ENCODE peak calls at places on chromosomes 2 and 18, in six cellular contexts. D is NCI-H1092 treated with DMSO at 0.1 percent for 48 hours; Z is stimulated activated CD8-positive, alpha-beta memory T cell treated with anti-CD3 and anti-CD28 coated beads, Interleukin-4, amount 100 ng/mL, for 4 hours; V is glomerular endothelial cell; G is NCI-H774; Y is body of pancreas. P is an unnamed sample.

GRCh38 chr18:26429535-26429934 is 118.8 kb downstream of the KCTD1 start:
- DNase-seq in D (no peak), Z (no peak), V (no peak), G (no peak), Y (no peak), P (no peak)

GRCh38 chr2:54805255-54805654 is 81.8 kb downstream of the EML6 start:
- DNase-seq in D (no peak), Z (no peak), V (no peak), G (no peak), Y (no peak), P (no peak)

GRCh38 chr2:217114117-217114516 is 254.3 kb upstream of the TNP1 start:
- DNase-seq in D (no peak), Z (no peak), V (no peak), G (no peak), Y (no peak), P (no peak)

GRCh38 chr2:47021301-47022009 is 105.8 kb upstream of the MCFD2 start:
- DNase-seq in D (no peak), Z (no peak), V (no peak), G (no peak), Y (peak), P (no peak)

GRCh38 chr2:179580378-179581146 is 280.9 kb downstream of the ZNF385B start:
- DNase-seq in D (no peak), Z (no peak), V (no peak), G (no peak), Y (peak), P (no peak)

GRCh38 chr2:98972582-98973167 is 36.6 kb upstream of the CRACDL start:
- DNase-seq in D (no peak), Z (no peak), V (no peak), G (no peak), Y (no peak), P (no peak)

GRCh38 chr2:16071039-16071864 is 130.9 kb downstream of the MYCN start:
- DNase-seq in D (no peak), Z (no peak), V (no peak), G (no peak), Y (no peak), P (no peak)

GRCh38 chr2:238523158-238524110 is 96.7 kb downstream of the ASB1 start:
- DNase-seq in D (no peak), Z (no peak), V (no peak), G (no peak), Y (peak), P (no peak)

GRCh38 chr2:241454837-241455485 is 53.4 kb downstream of the STK25 start:
- DNase-seq in D (no peak), Z (no peak), V (no peak), G (no peak), Y (no peak), P (no peak)

GRCh38 chr2:62787381-62787780 is 81.9 kb downstream of the EHBP1 start:
- DNase-seq in D (peak), Z (no peak), V (peak), G (peak), Y (no peak), P (peak)

GRCh38 chr2:11257078-11257477 is 87.4 kb downstream of the ROCK2 start:
- DNase-seq in D (no peak), Z (no peak), V (no peak), G (no peak), Y (no peak), P (no peak)

GRCh38 chr2:138707424-138708074 is 72.6 kb downstream of the NXPH2 start:
- DNase-seq in D (no peak), Z (no peak), V (no peak), G (no peak), Y (no peak), P (no peak)

GRCh38 chr2:171390941-171391516 is 42.8 kb downstream of the METTL8 start:
- DNase-seq in D (no peak), Z (no peak), V (no peak), G (no peak), Y (no peak), P (no peak)

GRCh38 chr2:208509586-208509985 is 103.0 kb downstream of the PTH2R start:
- DNase-seq in D (peak), Z (no peak), V (no peak), G (no peak), Y (no peak), P (no peak)

GRCh38 chr2:175227382-175227781 is 45.9 kb upstream of the ATP5MC3 start:
- DNase-seq in D (no peak), Z (no peak), V (no peak), G (no peak), Y (no peak), P (no peak)

GRCh38 chr2:142572749-142573148 is 304.7 kb upstream of the KYNU start:
- DNase-seq in D (no peak), Z (no peak), V (no peak), G (no peak), Y (no peak), P (no peak)

GRCh38 chr2:52904511-52904910 is 863.1 kb upstream of the CHAC2 start:
- DNase-seq in D (no peak), Z (no peak), V (no peak), G (no peak), Y (no peak), P (no peak)

GRCh38 chr2:236342507-236342906 is 78.3 kb upstream of the ASB18 start:
- DNase-seq in D (no peak), Z (no peak), V (no peak), G (no peak), Y (no peak), P (no peak)

GRCh38 chr18:4283746-4284291 is 171.3 kb downstream of the DLGAP1 start:
- DNase-seq in D (no peak), Z (no peak), V (no peak), G (no peak), Y (no peak), P (no peak)

GRCh38 chr18:44777429-44778192 is 96.9 kb downstream of the SETBP1 start:
- DNase-seq in D (no peak), Z (no peak), V (no peak), G (no peak), Y (no peak), P (no peak)

GRCh38 chr2:212926948-212927347 is 224.5 kb downstream of the IKZF2 start:
- DNase-seq in D (no peak), Z (no peak), V (no peak), G (no peak), Y (peak), P (no peak)